ENCODE peak calls at places on chromosomes 7 and 10, in ten cellular contexts. One of them, this sample, is unnamed.

GRCh38 chr10:43078986-43079273 is 2.1 kb downstream of the RET start:
- DNase-seq in iris pigment epithelial cell: peak; percentile 26
- DNase-seq in astrocyte of the spinal cord: no peak
- DNase-seq in HuH-7.5: peak; percentile 52
- DNase-seq in iPS-NIHi11: peak; percentile 87
- DNase-seq in T-helper 2 cell treated with Interferon-gamma antibody and Interleukin-4, amounts not matched to agents 5 μg/mL and 100 μg/mL, for 36 hours: no peak
- DNase-seq in NCI-H460: peak; percentile 34
- DNase-seq in tibial nerve: no peak
- DNase-seq in NCI-H774: no peak
- DNase-seq in stimulated activated CD4-positive, alpha-beta T cell treated with anti-CD3 and anti-CD28 coated beads, Interleukin-1b, Interleukin-23, amount 100 ng/mL, for 1 hour: no peak
- DNase-seq in this sample: no peak

GRCh38 chr7:153886121-153886505 is 166.1 kb upstream of the DPP6 start:
- DNase-seq in NCI-H774: peak; percentile 4
- DNase-seq in astrocyte of the spinal cord: no peak
- DNase-seq in iris pigment epithelial cell: no peak
- DNase-seq in T-helper 2 cell treated with Interferon-gamma antibody and Interleukin-4, amounts not matched to agents 5 μg/mL and 100 μg/mL, for 36 hours: no peak
- DNase-seq in stimulated activated CD4-positive, alpha-beta T cell treated with anti-CD3 and anti-CD28 coated beads, Interleukin-1b, Interleukin-23, amount 100 ng/mL, for 1 hour: no peak
- DNase-seq in NCI-H460: no peak
- DNase-seq in tibial nerve: no peak
- DNase-seq in iPS-NIHi11: peak; percentile 32
- DNase-seq in HuH-7.5: no peak
- DNase-seq in this sample: no peak

GRCh38 chr10:29648983-29649268 is 14.2 kb upstream of the SVIL start:
- DNase-seq in NCI-H774: no peak
- DNase-seq in iris pigment epithelial cell: peak; percentile 67
- DNase-seq in NCI-H460: no peak
- DNase-seq in HuH-7.5: no peak
- DNase-seq in iPS-NIHi11: no peak
- DNase-seq in stimulated activated CD4-positive, alpha-beta T cell treated with anti-CD3 and anti-CD28 coated beads, Interleukin-1b, Interleukin-23, amount 100 ng/mL, for 1 hour: no peak
- DNase-seq in tibial nerve: no peak
- DNase-seq in astrocyte of the spinal cord: peak; percentile 52
- DNase-seq in T-helper 2 cell treated with Interferon-gamma antibody and Interleukin-4, amounts not matched to agents 5 μg/mL and 100 μg/mL, for 36 hours: no peak
- DNase-seq in this sample: no peak

GRCh38 chr7:158470336-158470735 is 117.3 kb downstream of the PTPRN2 start:
- DNase-seq in T-helper 2 cell treated with Interferon-gamma antibody and Interleukin-4, amounts not matched to agents 5 μg/mL and 100 μg/mL, for 36 hours: no peak
- DNase-seq in iris pigment epithelial cell: no peak
- DNase-seq in NCI-H460: no peak
- DNase-seq in iPS-NIHi11: no peak
- DNase-seq in NCI-H774: no peak
- DNase-seq in HuH-7.5: no peak
- DNase-seq in tibial nerve: no peak
- DNase-seq in astrocyte of the spinal cord: no peak
- DNase-seq in stimulated activated CD4-positive, alpha-beta T cell treated with anti-CD3 and anti-CD28 coated beads, Interleukin-1b, Interleukin-23, amount 100 ng/mL, for 1 hour: no peak
- DNase-seq in this sample: no peak

GRCh38 chr10:63365976-63366765 is 99.6 kb downstream of the JMJD1C start:
- DNase-seq in NCI-H774: no peak
- DNase-seq in tibial nerve: no peak
- DNase-seq in astrocyte of the spinal cord: peak; percentile 60
- DNase-seq in iris pigment epithelial cell: peak; percentile 19
- DNase-seq in T-helper 2 cell treated with Interferon-gamma antibody and Interleukin-4, amounts not matched to agents 5 μg/mL and 100 μg/mL, for 36 hours: no peak
- DNase-seq in HuH-7.5: no peak
- DNase-seq in NCI-H460: no peak
- DNase-seq in stimulated activated CD4-positive, alpha-beta T cell treated with anti-CD3 and anti-CD28 coated beads, Interleukin-1b, Interleukin-23, amount 100 ng/mL, for 1 hour: no peak
- DNase-seq in iPS-NIHi11: peak; percentile 6
- DNase-seq in this sample: no peak

GRCh38 chr10:63042256-63042655 is 90.9 kb upstream of the NRBF2 start:
- DNase-seq in stimulated activated CD4-positive, alpha-beta T cell treated with anti-CD3 and anti-CD28 coated beads, Interleukin-1b, Interleukin-23, amount 100 ng/mL, for 1 hour: no peak
- DNase-seq in tibial nerve: no peak
- DNase-seq in NCI-H460: no peak
- DNase-seq in iris pigment epithelial cell: no peak
- DNase-seq in NCI-H774: no peak
- DNase-seq in astrocyte of the spinal cord: no peak
- DNase-seq in T-helper 2 cell treated with Interferon-gamma antibody and Interleukin-4, amounts not matched to agents 5 μg/mL and 100 μg/mL, for 36 hours: no peak
- DNase-seq in HuH-7.5: no peak
- DNase-seq in iPS-NIHi11: no peak
- DNase-seq in this sample: no peak

GRCh38 chr10:74282151-74282852 is 131.3 kb downstream of the ADK start:
- DNase-seq in NCI-H774: no peak
- DNase-seq in T-helper 2 cell treated with Interferon-gamma antibody and Interleukin-4, amounts not matched to agents 5 μg/mL and 100 μg/mL, for 36 hours: no peak
- DNase-seq in iPS-NIHi11: no peak
- DNase-seq in HuH-7.5: no peak
- DNase-seq in tibial nerve: no peak
- DNase-seq in iris pigment epithelial cell: peak; percentile 65
- DNase-seq in stimulated activated CD4-positive, alpha-beta T cell treated with anti-CD3 and anti-CD28 coated beads, Interleukin-1b, Interleukin-23, amount 100 ng/mL, for 1 hour: no peak
- DNase-seq in NCI-H460: no peak
- DNase-seq in astrocyte of the spinal cord: peak; percentile 54
- DNase-seq in this sample: no peak

GRCh38 chr7:47455872-47456185 is 126.1 kb downstream of the TNS3 start:
- DNase-seq in HuH-7.5: no peak
- DNase-seq in NCI-H774: no peak
- DNase-seq in astrocyte of the spinal cord: no peak
- DNase-seq in iris pigment epithelial cell: no peak
- DNase-seq in NCI-H460: no peak
- DNase-seq in tibial nerve: no peak
- DNase-seq in T-helper 2 cell treated with Interferon-gamma antibody and Interleukin-4, amounts not matched to agents 5 μg/mL and 100 μg/mL, for 36 hours: no peak
- DNase-seq in stimulated activated CD4-positive, alpha-beta T cell treated with anti-CD3 and anti-CD28 coated beads, Interleukin-1b, Interleukin-23, amount 100 ng/mL, for 1 hour: no peak
- DNase-seq in iPS-NIHi11: no peak
- DNase-seq in this sample: no peak

GRCh38 chr7:100378114-100378760 is 5.0 kb downstream of the PILRA start:
- DNase-seq in iPS-NIHi11: no peak
- DNase-seq in T-helper 2 cell treated with Interferon-gamma antibody and Interleukin-4, amounts not matched to agents 5 μg/mL and 100 μg/mL, for 36 hours: no peak
- DNase-seq in NCI-H460: no peak
- DNase-seq in astrocyte of the spinal cord: no peak
- DNase-seq in tibial nerve: no peak
- DNase-seq in HuH-7.5: no peak
- DNase-seq in stimulated activated CD4-positive, alpha-beta T cell treated with anti-CD3 and anti-CD28 coated beads, Interleukin-1b, Interleukin-23, amount 100 ng/mL, for 1 hour: no peak
- DNase-seq in NCI-H774: no peak
- DNase-seq in iris pigment epithelial cell: no peak
- DNase-seq in this sample: no peak

GRCh38 chr10:29807407-29807806 is 172.6 kb upstream of the SVIL start:
- DNase-seq in tibial nerve: no peak
- DNase-seq in stimulated activated CD4-positive, alpha-beta T cell treated with anti-CD3 and anti-CD28 coated beads, Interleukin-1b, Interleukin-23, amount 100 ng/mL, for 1 hour: no peak
- DNase-seq in iris pigment epithelial cell: peak; percentile 76
- DNase-seq in astrocyte of the spinal cord: peak; percentile 67
- DNase-seq in HuH-7.5: no peak
- DNase-seq in NCI-H774: no peak
- DNase-seq in T-helper 2 cell treated with Interferon-gamma antibody and Interleukin-4, amounts not matched to agents 5 μg/mL and 100 μg/mL, for 36 hours: no peak
- DNase-seq in iPS-NIHi11: no peak
- DNase-seq in NCI-H460: peak; percentile 85
- DNase-seq in this sample: no peak

GRCh38 chr10:26044123-26044749 is 110.2 kb downstream of the MYO3A start:
- DNase-seq in HuH-7.5: no peak
- DNase-seq in iris pigment epithelial cell: peak; percentile 16
- DNase-seq in T-helper 2 cell treated with Interferon-gamma antibody and Interleukin-4, amounts not matched to agents 5 μg/mL and 100 μg/mL, for 36 hours: no peak
- DNase-seq in NCI-H460: no peak
- DNase-seq in astrocyte of the spinal cord: no peak
- DNase-seq in stimulated activated CD4-positive, alpha-beta T cell treated with anti-CD3 and anti-CD28 coated beads, Interleukin-1b, Interleukin-23, amount 100 ng/mL, for 1 hour: no peak
- DNase-seq in iPS-NIHi11: no peak
- DNase-seq in tibial nerve: no peak
- DNase-seq in NCI-H774: no peak
- DNase-seq in this sample: no peak

GRCh38 chr10:37700886-37701780 is 156.3 kb downstream of the ZNF248 start:
- DNase-seq in NCI-H460: no peak
- DNase-seq in iris pigment epithelial cell: no peak
- DNase-seq in iPS-NIHi11: no peak
- DNase-seq in NCI-H774: no peak
- DNase-seq in stimulated activated CD4-positive, alpha-beta T cell treated with anti-CD3 and anti-CD28 coated beads, Interleukin-1b, Interleukin-23, amount 100 ng/mL, for 1 hour: no peak
- DNase-seq in astrocyte of the spinal cord: no peak
- DNase-seq in T-helper 2 cell treated with Interferon-gamma antibody and Interleukin-4, amounts not matched to agents 5 μg/mL and 100 μg/mL, for 36 hours: no peak
- DNase-seq in HuH-7.5: no peak
- DNase-seq in tibial nerve: no peak
- DNase-seq in this sample: peak; percentile 67

GRCh38 chr10:97593423-97593822 is 3.9 kb downstream of the C10orf62 start:
- DNase-seq in T-helper 2 cell treated with Interferon-gamma antibody and Interleukin-4, amounts not matched to agents 5 μg/mL and 100 μg/mL, for 36 hours: no peak
- DNase-seq in HuH-7.5: no peak
- DNase-seq in tibial nerve: no peak
- DNase-seq in NCI-H774: no peak
- DNase-seq in astrocyte of the spinal cord: no peak
- DNase-seq in NCI-H460: no peak
- DNase-seq in iris pigment epithelial cell: peak; percentile 52
- DNase-seq in stimulated activated CD4-positive, alpha-beta T cell treated with anti-CD3 and anti-CD28 coated beads, Interleukin-1b, Interleukin-23, amount 100 ng/mL, for 1 hour: no peak
- DNase-seq in iPS-NIHi11: no peak
- DNase-seq in this sample: no peak

GRCh38 chr7:109549461-109549860 is 979.8 kb downstream of the DNAJB9 start:
- DNase-seq in stimulated activated CD4-positive, alpha-beta T cell treated with anti-CD3 and anti-CD28 coated beads, Interleukin-1b, Interleukin-23, amount 100 ng/mL, for 1 hour: no peak
- DNase-seq in astrocyte of the spinal cord: no peak
- DNase-seq in HuH-7.5: no peak
- DNase-seq in iPS-NIHi11: no peak
- DNase-seq in NCI-H460: no peak
- DNase-seq in NCI-H774: no peak
- DNase-seq in T-helper 2 cell treated with Interferon-gamma antibody and Interleukin-4, amounts not matched to agents 5 μg/mL and 100 μg/mL, for 36 hours: no peak
- DNase-seq in iris pigment epithelial cell: no peak
- DNase-seq in tibial nerve: no peak
- DNase-seq in this sample: no peak

GRCh38 chr10:18681971-18682403 is 22.8 kb downstream of the ARL5B start:
- DNase-seq in stimulated activated CD4-positive, alpha-beta T cell treated with anti-CD3 and anti-CD28 coated beads, Interleukin-1b, Interleukin-23, amount 100 ng/mL, for 1 hour: no peak
- DNase-seq in NCI-H460: no peak
- DNase-seq in HuH-7.5: no peak
- DNase-seq in astrocyte of the spinal cord: peak; percentile 53
- DNase-seq in iPS-NIHi11: no peak
- DNase-seq in T-helper 2 cell treated with Interferon-gamma antibody and Interleukin-4, amounts not matched to agents 5 μg/mL and 100 μg/mL, for 36 hours: no peak
- DNase-seq in NCI-H774: no peak
- DNase-seq in iris pigment epithelial cell: peak; percentile 70
- DNase-seq in tibial nerve: no peak
- DNase-seq in this sample: no peak

GRCh38 chr7:28784166-28784870 is 173.8 kb downstream of the TRIL start:
- DNase-seq in iPS-NIHi11: no peak
- DNase-seq in HuH-7.5: no peak
- DNase-seq in NCI-H774: no peak
- DNase-seq in NCI-H460: no peak
- DNase-seq in astrocyte of the spinal cord: peak; percentile 68
- DNase-seq in stimulated activated CD4-positive, alpha-beta T cell treated with anti-CD3 and anti-CD28 coated beads, Interleukin-1b, Interleukin-23, amount 100 ng/mL, for 1 hour: no peak
- DNase-seq in iris pigment epithelial cell: no peak
- DNase-seq in tibial nerve: no peak
- DNase-seq in T-helper 2 cell treated with Interferon-gamma antibody and Interleukin-4, amounts not matched to agents 5 μg/mL and 100 μg/mL, for 36 hours: peak; percentile 4
- DNase-seq in this sample: no peak

GRCh38 chr7:6147627-6148026 is 116.5 kb downstream of the ANKRD61 start:
- DNase-seq in NCI-H460: no peak
- DNase-seq in iPS-NIHi11: no peak
- DNase-seq in stimulated activated CD4-positive, alpha-beta T cell treated with anti-CD3 and anti-CD28 coated beads, Interleukin-1b, Interleukin-23, amount 100 ng/mL, for 1 hour: no peak
- DNase-seq in NCI-H774: no peak
- DNase-seq in iris pigment epithelial cell: no peak
- DNase-seq in T-helper 2 cell treated with Interferon-gamma antibody and Interleukin-4, amounts not matched to agents 5 μg/mL and 100 μg/mL, for 36 hours: no peak
- DNase-seq in astrocyte of the spinal cord: no peak
- DNase-seq in tibial nerve: no peak
- DNase-seq in HuH-7.5: no peak
- DNase-seq in this sample: no peak

GRCh38 chr10:132445516-132446194 is 48.7 kb downstream of the PWWP2B start:
- DNase-seq in tibial nerve: no peak
- DNase-seq in T-helper 2 cell treated with Interferon-gamma antibody and Interleukin-4, amounts not matched to agents 5 μg/mL and 100 μg/mL, for 36 hours: no peak
- DNase-seq in HuH-7.5: no peak
- DNase-seq in NCI-H460: no peak
- DNase-seq in iris pigment epithelial cell: no peak
- DNase-seq in NCI-H774: no peak
- DNase-seq in iPS-NIHi11: no peak
- DNase-seq in stimulated activated CD4-positive, alpha-beta T cell treated with anti-CD3 and anti-CD28 coated beads, Interleukin-1b, Interleukin-23, amount 100 ng/mL, for 1 hour: no peak
- DNase-seq in astrocyte of the spinal cord: no peak
- DNase-seq in this sample: no peak

GRCh38 chr10:28788252-28788651 is 110.9 kb downstream of the BAMBI start:
- DNase-seq in astrocyte of the spinal cord: no peak
- DNase-seq in tibial nerve: no peak
- DNase-seq in HuH-7.5: no peak
- DNase-seq in NCI-H460: no peak
- DNase-seq in T-helper 2 cell treated with Interferon-gamma antibody and Interleukin-4, amounts not matched to agents 5 μg/mL and 100 μg/mL, for 36 hours: peak; percentile 44
- DNase-seq in iris pigment epithelial cell: no peak
- DNase-seq in NCI-H774: no peak
- DNase-seq in iPS-NIHi11: no peak
- DNase-seq in stimulated activated CD4-positive, alpha-beta T cell treated with anti-CD3 and anti-CD28 coated beads, Interleukin-1b, Interleukin-23, amount 100 ng/mL, for 1 hour: no peak
- DNase-seq in this sample: no peak

GRCh38 chr7:74355091-74355490 is 65.9 kb downstream of the CLIP2 start:
- DNase-seq in tibial nerve: no peak
- DNase-seq in NCI-H774: no peak
- DNase-seq in iris pigment epithelial cell: peak; percentile 89
- DNase-seq in NCI-H460: peak; percentile 56
- DNase-seq in stimulated activated CD4-positive, alpha-beta T cell treated with anti-CD3 and anti-CD28 coated beads, Interleukin-1b, Interleukin-23, amount 100 ng/mL, for 1 hour: no peak
- DNase-seq in HuH-7.5: no peak
- DNase-seq in astrocyte of the spinal cord: peak; percentile 87
- DNase-seq in iPS-NIHi11: peak; percentile 15
- DNase-seq in T-helper 2 cell treated with Interferon-gamma antibody and Interleukin-4, amounts not matched to agents 5 μg/mL and 100 μg/mL, for 36 hours: no peak
- DNase-seq in this sample: no peak

GRCh38 chr7:84232653-84233052 is 38.1 kb upstream of the SEMA3A start:
- DNase-seq in NCI-H460: peak; percentile 6
- DNase-seq in tibial nerve: no peak
- DNase-seq in NCI-H774: no peak
- DNase-seq in T-helper 2 cell treated with Interferon-gamma antibody and Interleukin-4, amounts not matched to agents 5 μg/mL and 100 μg/mL, for 36 hours: no peak
- DNase-seq in stimulated activated CD4-positive, alpha-beta T cell treated with anti-CD3 and anti-CD28 coated beads, Interleukin-1b, Interleukin-23, amount 100 ng/mL, for 1 hour: no peak
- DNase-seq in iris pigment epithelial cell: peak; percentile 96
- DNase-seq in HuH-7.5: no peak
- DNase-seq in astrocyte of the spinal cord: peak; percentile 63
- DNase-seq in iPS-NIHi11: no peak
- DNase-seq in this sample: no peak

GRCh38 chr7:73869011-73869785 is 8.2 kb downstream of the TMEM270 start:
- DNase-seq in NCI-H774: no peak
- DNase-seq in tibial nerve: no peak
- DNase-seq in T-helper 2 cell treated with Interferon-gamma antibody and Interleukin-4, amounts not matched to agents 5 μg/mL and 100 μg/mL, for 36 hours: no peak
- DNase-seq in HuH-7.5: no peak
- DNase-seq in NCI-H460: no peak
- DNase-seq in stimulated activated CD4-positive, alpha-beta T cell treated with anti-CD3 and anti-CD28 coated beads, Interleukin-1b, Interleukin-23, amount 100 ng/mL, for 1 hour: no peak
- DNase-seq in iris pigment epithelial cell: peak; percentile 66
- DNase-seq in astrocyte of the spinal cord: no peak
- DNase-seq in iPS-NIHi11: no peak
- DNase-seq in this sample: no peak

GRCh38 chr10:103124420-103125096 is 68.5 kb downstream of the NT5C2 start:
- DNase-seq in T-helper 2 cell treated with Interferon-gamma antibody and Interleukin-4, amounts not matched to agents 5 μg/mL and 100 μg/mL, for 36 hours: no peak
- DNase-seq in HuH-7.5: no peak
- DNase-seq in iPS-NIHi11: no peak
- DNase-seq in tibial nerve: no peak
- DNase-seq in iris pigment epithelial cell: no peak
- DNase-seq in NCI-H460: no peak
- DNase-seq in stimulated activated CD4-positive, alpha-beta T cell treated with anti-CD3 and anti-CD28 coated beads, Interleukin-1b, Interleukin-23, amount 100 ng/mL, for 1 hour: no peak
- DNase-seq in NCI-H774: no peak
- DNase-seq in astrocyte of the spinal cord: no peak
- DNase-seq in this sample: no peak

GRCh38 chr10:79243211-79244067 is 103.8 kb upstream of the PPIF start:
- DNase-seq in NCI-H460: no peak
- DNase-seq in tibial nerve: no peak
- DNase-seq in HuH-7.5: no peak
- DNase-seq in stimulated activated CD4-positive, alpha-beta T cell treated with anti-CD3 and anti-CD28 coated beads, Interleukin-1b, Interleukin-23, amount 100 ng/mL, for 1 hour: no peak
- DNase-seq in iris pigment epithelial cell: peak; percentile 52
- DNase-seq in astrocyte of the spinal cord: peak; percentile 32
- DNase-seq in iPS-NIHi11: peak; percentile 82
- DNase-seq in T-helper 2 cell treated with Interferon-gamma antibody and Interleukin-4, amounts not matched to agents 5 μg/mL and 100 μg/mL, for 36 hours: peak; percentile 77
- DNase-seq in NCI-H774: no peak
- DNase-seq in this sample: no peak

GRCh38 chr7:120550494-120551048 is 277.6 kb downstream of the KCND2 start:
- DNase-seq in NCI-H774: no peak
- DNase-seq in iPS-NIHi11: no peak
- DNase-seq in NCI-H460: no peak
- DNase-seq in iris pigment epithelial cell: peak; percentile 55
- DNase-seq in tibial nerve: no peak
- DNase-seq in astrocyte of the spinal cord: peak; percentile 63
- DNase-seq in stimulated activated CD4-positive, alpha-beta T cell treated with anti-CD3 and anti-CD28 coated beads, Interleukin-1b, Interleukin-23, amount 100 ng/mL, for 1 hour: no peak
- DNase-seq in T-helper 2 cell treated with Interferon-gamma antibody and Interleukin-4, amounts not matched to agents 5 μg/mL and 100 μg/mL, for 36 hours: no peak
- DNase-seq in HuH-7.5: no peak
- DNase-seq in this sample: no peak

GRCh38 chr10:91974960-91975359 is 51.4 kb downstream of the BTAF1 start:
- DNase-seq in astrocyte of the spinal cord: peak; percentile 57
- DNase-seq in NCI-H460: no peak
- DNase-seq in T-helper 2 cell treated with Interferon-gamma antibody and Interleukin-4, amounts not matched to agents 5 μg/mL and 100 μg/mL, for 36 hours: no peak
- DNase-seq in iPS-NIHi11: no peak
- DNase-seq in iris pigment epithelial cell: peak; percentile 76
- DNase-seq in HuH-7.5: no peak
- DNase-seq in NCI-H774: no peak
- DNase-seq in tibial nerve: no peak
- DNase-seq in stimulated activated CD4-positive, alpha-beta T cell treated with anti-CD3 and anti-CD28 coated beads, Interleukin-1b, Interleukin-23, amount 100 ng/mL, for 1 hour: no peak
- DNase-seq in this sample: no peak

GRCh38 chr10:13670311-13670710 is 83.5 kb downstream of the PRPF18 start:
- DNase-seq in tibial nerve: no peak
- DNase-seq in NCI-H460: no peak
- DNase-seq in HuH-7.5: no peak
- DNase-seq in iris pigment epithelial cell: no peak
- DNase-seq in NCI-H774: no peak
- DNase-seq in stimulated activated CD4-positive, alpha-beta T cell treated with anti-CD3 and anti-CD28 coated beads, Interleukin-1b, Interleukin-23, amount 100 ng/mL, for 1 hour: no peak
- DNase-seq in iPS-NIHi11: no peak
- DNase-seq in astrocyte of the spinal cord: no peak
- DNase-seq in T-helper 2 cell treated with Interferon-gamma antibody and Interleukin-4, amounts not matched to agents 5 μg/mL and 100 μg/mL, for 36 hours: no peak
- DNase-seq in this sample: no peak

GRCh38 chr10:112295853-112296830 is 12.9 kb downstream of the TECTB start:
- DNase-seq in astrocyte of the spinal cord: no peak
- DNase-seq in tibial nerve: no peak
- DNase-seq in NCI-H460: no peak
- DNase-seq in iPS-NIHi11: no peak
- DNase-seq in stimulated activated CD4-positive, alpha-beta T cell treated with anti-CD3 and anti-CD28 coated beads, Interleukin-1b, Interleukin-23, amount 100 ng/mL, for 1 hour: no peak
- DNase-seq in HuH-7.5: no peak
- DNase-seq in iris pigment epithelial cell: peak; percentile 44
- DNase-seq in NCI-H774: no peak
- DNase-seq in T-helper 2 cell treated with Interferon-gamma antibody and Interleukin-4, amounts not matched to agents 5 μg/mL and 100 μg/mL, for 36 hours: no peak
- DNase-seq in this sample: no peak

This sample was measured in type B pancreatic cell.